ENCODE peak calls at places on chromosomes 1 and 21, in four cellular contexts. O is RCC 7860, B is nephron progenitor cell, F is right cardiac atrium. Y is an unnamed sample.

GRCh38 chr1:19073311-19074186 is 117.1 kb upstream of the IFFO2 start:
- DNase-seq in B (no peak), O (no peak), F (peak), Y (no peak)

GRCh38 chr21:30616125-30616524 is at the start of gene KRTAP20-1:
- DNase-seq in F (no peak), B (no peak), O (no peak), Y (no peak)

GRCh38 chr1:24020032-24020431 is 39.9 kb upstream of the SRSF10 start:
- DNase-seq in O (no peak), F (peak), B (no peak), Y (no peak)

GRCh38 chr1:154521695-154522094 is 19.5 kb upstream of the SHE start:
- DNase-seq in O (no peak), B (no peak), F (no peak), Y (no peak)

GRCh38 chr1:39698568-39698967 is 7.3 kb upstream of the HPCAL4 start:
- DNase-seq in O (no peak), F (no peak), B (no peak), Y (no peak)

GRCh38 chr21:25568230-25568629 is 39.1 kb downstream of the MRPL39 start:
- DNase-seq in O (peak), B (peak), F (peak), Y (no peak)

GRCh38 chr1:118899340-118899739 is 88.8 kb downstream of the TBX15 start:
- DNase-seq in F (no peak), O (no peak), B (no peak), Y (no peak)

GRCh38 chr1:91769698-91770232 is 116.2 kb downstream of the TGFBR3 start:
- DNase-seq in O (no peak), B (no peak), F (no peak), Y (no peak)

GRCh38 chr1:184186167-184186566 is 134.6 kb downstream of the TSEN15 start:
- DNase-seq in F (no peak), O (no peak), B (no peak), Y (no peak)

GRCh38 chr1:22133247-22133927 is 9.5 kb downstream of the WNT4 start:
- DNase-seq in F (no peak), O (no peak), B (no peak), Y (no peak)

GRCh38 chr21:44425895-44426662 is 29.2 kb upstream of the LRRC3 start:
- DNase-seq in O (no peak), B (no peak), F (no peak), Y (peak)

GRCh38 chr1:58855351-58856165 is 71.7 kb upstream of the JUN start:
- DNase-seq in O (peak), B (no peak), F (no peak), Y (no peak)

GRCh38 chr1:44696789-44697188 is 22.3 kb downstream of the ARMH1 start:
- DNase-seq in F (no peak), B (no peak), O (no peak), Y (peak)

GRCh38 chr1:115654125-115654524 is 12.4 kb downstream of the VANGL1 start:
- DNase-seq in F (no peak), O (no peak), B (no peak), Y (no peak)

GRCh38 chr1:168441745-168442144 is 102.1 kb downstream of the XCL2 start:
- DNase-seq in F (no peak), O (no peak), B (no peak), Y (no peak)

GRCh38 chr1:158040323-158040722 is 46.9 kb downstream of the KIRREL1 start:
- DNase-seq in F (no peak), O (no peak), B (no peak), Y (no peak)

GRCh38 chr1:200861937-200862647 is 10.7 kb upstream of the GPR25 start:
- DNase-seq in B (no peak), F (no peak), O (no peak), Y (no peak)

GRCh38 chr1:42057800-42058199 is 95.4 kb upstream of the GUCA2B start:
- DNase-seq in O (no peak), F (no peak), B (no peak), Y (no peak)

GRCh38 chr1:197787623-197788536 is 12.6 kb upstream of the DENND1B start:
- DNase-seq in B (no peak), O (no peak), F (no peak), Y (no peak)

GRCh38 chr1:153353226-153353947 is 4.3 kb upstream of the S100A9 start:
- DNase-seq in O (no peak), F (no peak), B (peak), Y (no peak)

GRCh38 chr1:15430787-15431570 is 7.3 kb upstream of the CTRC start:
- DNase-seq in F (peak), B (peak), O (no peak), Y (no peak)

GRCh38 chr1:225817611-225818061 is 7.7 kb downstream of the EPHX1 start:
- DNase-seq in O (peak), F (peak), B (no peak), Y (no peak)

GRCh38 chr1:42272920-42273319 is 62.1 kb downstream of the FOXJ3 start:
- DNase-seq in F (no peak), B (no peak), O (no peak), Y (no peak)

GRCh38 chr1:155085504-155086181 is 7.0 kb downstream of the EFNA3 start:
- DNase-seq in B (peak), O (peak), F (peak), Y (peak)

GRCh38 chr1:209266590-209267172 is 316.8 kb upstream of the CAMK1G start:
- DNase-seq in F (no peak), O (no peak), B (no peak), Y (no peak)

GRCh38 chr1:10106756-10107479 is 74.2 kb downstream of the UBE4B start:
- DNase-seq in F (no peak), O (no peak), B (no peak), Y (no peak)

GRCh38 chr1:160404094-160404493 is 3.7 kb downstream of the VANGL2 start:
- DNase-seq in O (no peak), F (no peak), B (no peak), Y (no peak)

Y was measured in natural killer cell treated with Interleukin-12 subunit alpha and Interleukin-12 subunit beta and Interleukin-15 and Interleukin-18, amount 100 ng/mL, for 72 hours.